ENCODE peak calls at places on chromosomes 7 and 10, in ten cellular contexts. D is cardiac fibroblast, F is cardiac muscle cell, C is NB4, R is lung, G is H9, W is lower lobe of right lung, V is dorsolateral prefrontal cortex, Y is stomach, H is bronchial epithelial cell. Z is an unnamed sample.

GRCh38 chr7:145263886-145264285 is 428.0 kb upstream of the TPK1 start:
- DNase-seq in D (no peak), F (no peak), C (no peak), R (no peak), G (no peak), W (no peak), V (no peak), Y (no peak), H (no peak), Z (no peak)

GRCh38 chr10:110916554-110917346 is 2.2 kb downstream of the BBIP1 start:
- DNase-seq in D (peak), F (peak), C (peak), R (no peak), G (no peak), W (no peak), V (no peak), Y (no peak), H (no peak), Z (no peak)

GRCh38 chr10:49039409-49039808 is 75.9 kb downstream of the VSTM4 start:
- DNase-seq in D (no peak), F (no peak), C (no peak), R (no peak), G (no peak), W (no peak), V (no peak), Y (no peak), H (no peak), Z (no peak)

GRCh38 chr10:32412499-32412853 is 33.5 kb upstream of the CCDC7 start:
- DNase-seq in D (peak), F (peak), C (no peak), R (no peak), G (no peak), W (no peak), V (no peak), Y (no peak), H (peak), Z (no peak)

GRCh38 chr7:105782391-105783063 is 93.9 kb downstream of the ATXN7L1 start:
- DNase-seq in D (peak), F (peak), C (no peak), R (no peak), G (no peak), W (no peak), V (no peak), Y (no peak), H (peak), Z (no peak)

GRCh38 chr7:94562525-94562924 is 52.9 kb downstream of the CASD1 start:
- DNase-seq in D (peak), F (peak), C (no peak), R (no peak), G (no peak), W (no peak), V (no peak), Y (no peak), H (no peak), Z (no peak)

GRCh38 chr7:98921608-98922372 is 43.5 kb downstream of the TRRAP start:
- DNase-seq in D (no peak), F (no peak), C (peak), R (no peak), G (peak), W (no peak), V (no peak), Y (no peak), H (no peak), Z (no peak)

GRCh38 chr10:127243490-127244272 is 47.3 kb upstream of the INSYN2A start:
- DNase-seq in D (peak), F (peak), C (peak), R (no peak), G (peak), W (no peak), V (no peak), Y (peak), H (peak), Z (peak)

GRCh38 chr10:99461230-99461629 is 30.8 kb upstream of the GOT1 start:
- DNase-seq in D (no peak), F (no peak), C (no peak), R (no peak), G (no peak), W (no peak), V (no peak), Y (no peak), H (peak), Z (no peak)

GRCh38 chr10:72218329-72218728 is 2.3 kb upstream of the ASCC1 start:
- DNase-seq in D (no peak), F (no peak), C (peak), R (no peak), G (no peak), W (no peak), V (no peak), Y (no peak), H (no peak), Z (no peak)

GRCh38 chr10:104329754-104330153 is 8.5 kb downstream of the ITPRIP start:
- DNase-seq in D (peak), F (peak), C (peak), R (no peak), G (no peak), W (no peak), V (no peak), Y (no peak), H (peak), Z (no peak)

GRCh38 chr7:37430126-37430525 is 18.5 kb downstream of the ELMO1 start:
- DNase-seq in D (no peak), F (no peak), C (no peak), R (no peak), G (no peak), W (no peak), V (no peak), Y (no peak), H (no peak), Z (no peak)

GRCh38 chr7:158249692-158250091 is 337.9 kb downstream of the PTPRN2 start:
- DNase-seq in D (no peak), F (no peak), C (no peak), R (no peak), G (peak), W (no peak), V (no peak), Y (no peak), H (no peak), Z (no peak)

GRCh38 chr7:156943091-156944041 is 6.1 kb upstream of the NOM1 start:
- DNase-seq in D (no peak), F (no peak), C (no peak), R (no peak), G (peak), W (no peak), V (no peak), Y (no peak), H (peak), Z (no peak)

GRCh38 chr10:68231916-68232315 is at the start of gene ATOH7:
- DNase-seq in D (no peak), F (no peak), C (no peak), R (no peak), G (peak), W (no peak), V (peak), Y (no peak), H (no peak), Z (no peak)

GRCh38 chr10:68235111-68235510 is 3.2 kb upstream of the ATOH7 start:
- DNase-seq in D (no peak), F (no peak), C (no peak), R (no peak), G (no peak), W (no peak), V (no peak), Y (no peak), H (peak), Z (no peak)

GRCh38 chr10:68233045-68233444 is 1.1 kb upstream of the ATOH7 start:
- DNase-seq in D (no peak), F (no peak), C (no peak), R (no peak), G (no peak), W (no peak), V (no peak), Y (no peak), H (no peak), Z (no peak)

GRCh38 chr10:68230268-68230667 is 1.6 kb downstream of the ATOH7 start:
- DNase-seq in D (no peak), F (no peak), C (no peak), R (no peak), G (no peak), W (no peak), V (no peak), Y (no peak), H (no peak), Z (no peak)

DNA sequence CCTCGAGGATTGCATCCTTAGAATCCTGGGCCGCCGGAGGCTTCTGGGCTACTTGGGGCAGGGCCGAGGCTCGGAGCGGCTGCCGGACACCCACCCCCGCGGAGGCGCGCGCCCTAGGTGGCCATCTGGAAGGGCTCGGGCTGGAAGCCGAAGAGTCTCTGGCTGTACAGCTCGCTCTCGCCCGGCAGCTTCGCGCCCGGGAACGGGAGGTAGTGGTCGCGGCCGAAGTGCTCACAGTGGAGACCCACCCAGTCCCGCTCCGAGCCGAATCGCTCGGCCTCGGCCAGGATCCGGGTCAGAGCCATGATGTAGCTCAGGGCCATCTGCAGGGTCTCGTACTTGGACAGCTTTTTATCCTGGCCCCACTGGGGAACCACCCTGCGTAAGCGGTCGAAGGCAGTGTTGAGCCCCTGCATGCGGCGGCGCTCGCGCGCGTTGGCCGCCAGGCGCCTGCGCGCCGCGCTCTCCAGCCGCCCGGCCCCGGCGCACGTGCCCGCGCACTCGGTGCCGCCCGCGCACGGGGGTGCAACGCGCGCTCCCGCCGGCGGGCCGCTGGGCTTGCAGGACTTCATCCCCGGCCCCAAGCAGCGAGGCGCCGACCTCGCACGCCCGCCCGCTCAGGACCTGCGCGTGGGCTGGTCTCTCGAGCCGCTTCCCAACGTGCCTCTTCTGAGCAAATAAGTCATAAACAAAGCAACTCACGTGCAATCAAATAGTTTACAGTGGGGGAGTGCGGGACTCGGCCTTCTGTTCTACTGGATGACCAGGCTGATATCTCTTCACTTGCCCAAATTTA is 609 bp downstream of the ATOH7 start:
- DNase-seq in D (peak), F (peak), C (peak), R (peak), G (peak), W (peak), V (peak), Y (peak), H (peak), Z (peak)
- TF ChIP-seq CTCF in D (no peak), F (peak), C (peak), R (no peak), G (peak), W (no peak), V (peak), Y (no peak), H (peak), Z (peak)

DNA sequence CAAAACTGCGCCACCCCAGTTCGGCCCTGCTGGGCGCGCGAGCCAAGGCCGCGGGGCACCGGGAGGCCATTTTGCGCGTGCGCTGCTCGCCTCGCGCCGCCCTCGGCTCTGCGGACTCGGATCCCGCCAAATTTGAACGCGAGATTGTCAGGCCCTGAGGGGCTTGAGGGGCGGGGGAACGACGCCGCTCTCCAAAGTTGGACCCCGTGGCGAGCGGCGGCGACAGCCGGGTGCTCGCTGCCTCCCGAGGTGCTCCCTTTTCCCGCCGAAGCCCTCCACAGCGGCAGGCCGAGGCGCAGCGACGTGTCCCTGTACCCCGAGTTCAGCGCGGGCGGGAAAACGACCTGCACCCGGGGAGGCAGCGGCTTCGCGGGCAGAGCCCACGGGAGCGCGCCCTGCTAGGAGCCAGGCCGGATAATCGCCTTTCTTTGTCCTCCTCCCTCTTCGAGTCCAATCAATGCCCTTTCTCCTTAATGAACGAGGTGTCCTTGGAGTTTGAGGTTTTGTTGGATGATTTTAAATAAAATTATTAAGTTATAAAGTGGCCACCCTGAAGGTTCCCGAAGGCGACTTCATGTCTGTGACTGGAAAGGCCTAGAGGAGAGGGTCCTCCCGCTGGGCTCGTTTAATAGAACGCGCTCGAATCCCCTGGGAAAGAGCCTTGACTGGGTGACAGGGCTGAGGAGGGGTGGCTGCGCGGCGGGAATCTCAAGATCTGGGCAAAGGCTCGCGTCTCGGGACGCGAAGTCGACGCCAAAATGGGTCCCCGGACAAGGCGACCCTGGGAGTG is 10.7 kb upstream of the SPAG6 start:
- DNase-seq in D (no peak), F (peak), C (no peak), R (no peak), G (peak), W (no peak), V (no peak), Y (no peak), H (no peak), Z (no peak)
- TF ChIP-seq CTCF in D (no peak), F (no peak), C (no peak), R (no peak), G (no peak), W (no peak), V (no peak), Y (no peak), H (no peak), Z (no peak)

DNA sequence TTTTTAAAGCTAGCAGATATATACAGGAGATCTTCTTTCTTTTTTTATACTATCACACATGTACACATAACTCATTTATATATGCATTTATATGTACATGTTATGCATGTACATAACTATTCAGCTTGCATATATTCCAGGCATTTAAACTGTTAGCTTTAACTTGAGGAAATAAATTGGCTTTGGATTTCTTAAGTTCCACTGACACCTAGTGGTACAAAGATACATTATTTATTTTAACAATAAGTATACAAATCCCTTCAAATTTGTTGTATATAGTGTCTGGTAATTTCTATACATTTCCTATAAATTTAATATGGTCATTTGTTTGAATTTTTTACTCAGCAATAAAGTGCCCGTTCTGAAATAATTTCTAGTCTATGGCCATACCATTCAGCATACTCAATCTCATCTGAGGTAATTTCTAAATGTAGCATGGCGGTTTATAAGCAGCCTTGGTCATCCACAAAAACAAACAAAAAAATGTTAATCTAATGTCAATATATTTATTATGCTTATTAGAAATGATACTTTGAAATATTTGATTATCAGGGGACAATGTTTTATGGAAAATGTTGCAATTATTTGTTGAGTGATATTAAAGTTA is 11.6 kb downstream of the ZDHHC6 start:
- DNase-seq in D (peak), F (peak), C (peak), R (no peak), G (no peak), W (no peak), V (no peak), Y (no peak), H (peak), Z (no peak)
- TF ChIP-seq CTCF in D (peak), F (peak), C (no peak), R (peak), G (peak), W (peak), V (peak), Y (peak), H (no peak), Z (peak)

GRCh38 chr7:36092221-36092771 is 60.8 kb upstream of the EEPD1 start:
- DNase-seq in D (no peak), F (no peak), C (no peak), R (no peak), G (no peak), W (no peak), V (no peak), Y (peak), H (no peak), Z (no peak)

GRCh38 chr7:36090976-36091375 is 62.1 kb upstream of the EEPD1 start:
- DNase-seq in D (no peak), F (no peak), C (no peak), R (no peak), G (no peak), W (no peak), V (no peak), Y (no peak), H (no peak), Z (no peak)

GRCh38 chr7:36091571-36092176 is 61.4 kb upstream of the EEPD1 start:
- DNase-seq in D (no peak), F (no peak), C (no peak), R (no peak), G (no peak), W (no peak), V (no peak), Y (no peak), H (no peak), Z (no peak)

GRCh38 chr7:36100293-36100692 is 52.8 kb upstream of the EEPD1 start:
- DNase-seq in D (no peak), F (no peak), C (no peak), R (no peak), G (no peak), W (no peak), V (no peak), Y (no peak), H (no peak), Z (no peak)

GRCh38 chr7:36096460-36097095 is 56.5 kb upstream of the EEPD1 start:
- DNase-seq in D (peak), F (peak), C (no peak), R (no peak), G (peak), W (no peak), V (no peak), Y (no peak), H (no peak), Z (no peak)
- TF ChIP-seq CTCF in D (no peak), F (no peak), C (no peak), R (no peak), G (no peak), W (no peak), V (no peak), Y (peak), H (no peak), Z (no peak)

DNA sequence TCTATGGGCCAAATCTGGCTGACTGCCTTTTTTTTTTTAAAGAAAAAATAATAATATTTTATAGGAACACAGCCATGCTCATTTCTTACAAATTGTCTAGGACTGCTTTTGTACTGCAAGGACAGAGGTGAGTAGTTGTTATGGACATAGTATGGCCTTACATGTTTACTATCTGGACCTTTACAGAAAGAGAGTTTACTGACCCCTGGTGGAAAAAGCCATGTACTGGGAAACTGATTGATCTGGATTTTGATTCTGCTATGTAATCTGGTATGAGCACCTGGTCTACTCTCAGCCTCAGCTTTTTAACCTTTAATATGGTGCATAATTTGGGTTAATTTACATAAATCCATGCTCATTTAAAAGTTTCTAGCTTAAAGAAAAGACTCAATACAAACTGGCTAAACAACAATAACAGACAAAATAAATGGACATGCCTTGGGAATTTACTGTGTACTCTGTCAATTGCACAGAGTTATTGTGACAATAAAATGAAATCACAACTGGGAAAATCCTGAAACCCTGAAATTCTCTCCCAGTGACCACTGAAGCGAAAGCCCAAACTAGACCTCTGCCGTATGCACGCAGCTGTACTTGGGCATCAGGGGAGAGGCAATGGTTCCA is 260.7 kb downstream of the BMPER start:
- DNase-seq in D (peak), F (peak), C (peak), R (no peak), G (no peak), W (no peak), V (no peak), Y (no peak), H (peak), Z (no peak)
- TF ChIP-seq CTCF in D (peak), F (peak), C (peak), R (no peak), G (peak), W (peak), V (peak), Y (peak), H (peak), Z (peak)

DNA sequence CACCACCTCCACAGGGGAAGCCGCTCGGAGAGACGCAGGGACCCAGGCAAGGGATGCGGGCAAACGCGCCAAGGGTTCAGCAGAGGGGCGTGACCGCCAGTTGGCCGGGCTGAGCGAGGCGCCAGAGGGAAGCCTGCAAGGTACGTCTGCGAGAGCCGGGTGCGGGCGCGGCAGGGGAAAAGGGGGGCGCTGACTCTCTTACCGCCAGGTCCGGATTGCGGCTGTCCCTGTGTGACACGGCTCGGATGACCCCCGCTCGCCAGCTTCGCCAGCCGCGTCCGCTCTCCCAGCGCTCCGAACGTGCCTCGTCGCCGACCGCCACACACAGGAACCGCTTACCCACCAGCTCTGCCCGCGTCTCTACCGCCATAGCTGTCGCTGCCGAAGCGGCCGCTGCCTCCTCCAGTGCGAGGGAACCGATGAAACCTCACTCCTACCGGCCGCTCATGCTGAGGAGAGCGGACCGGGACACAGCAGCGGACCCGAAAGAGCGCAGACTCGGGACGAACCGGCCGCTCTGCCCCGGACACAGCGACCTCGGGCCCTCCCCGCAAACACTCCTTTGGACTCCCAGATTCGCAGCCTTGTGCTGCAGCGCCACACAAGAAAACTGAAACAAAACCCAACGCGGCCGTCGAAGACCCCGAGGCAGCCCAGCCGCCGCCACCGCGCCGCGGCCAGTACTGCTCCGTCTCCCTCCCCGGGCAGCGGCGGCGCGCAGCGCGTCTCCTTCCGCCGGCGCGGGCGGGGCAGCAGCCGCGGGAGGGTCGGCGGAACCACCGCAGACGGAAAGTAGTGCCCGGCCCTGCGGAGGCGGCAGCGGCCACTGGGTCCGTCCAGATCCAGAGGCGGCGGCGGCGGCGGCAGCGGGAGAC is at the start of gene JMJD1C:
- DNase-seq in D (peak), F (peak), C (peak), R (peak), G (peak), W (peak), V (peak), Y (peak), H (peak), Z (peak)
- TF ChIP-seq CTCF in D (no peak), F (no peak), C (no peak), R (no peak), G (peak), W (no peak), V (no peak), Y (no peak), H (no peak), Z (peak)

GRCh38 chr10:11759347-11759746 is 17.2 kb downstream of the ECHDC3 start:
- DNase-seq in D (no peak), F (no peak), C (no peak), R (no peak), G (no peak), W (no peak), V (no peak), Y (no peak), H (no peak), Z (no peak)
- TF ChIP-seq CTCF in D (no peak), F (no peak), C (no peak), R (no peak), G (no peak), W (no peak), V (no peak), Y (no peak), H (no peak), Z (no peak)

Z was measured in progenitor cell of endocrine pancreas.